ENCODE peak calls at places on chromosomes 1 and 21, in eight cellular contexts. R is GM06990, X is lower lobe of right lung, G is progenitor cell of endocrine pancreas, L is B cell, W is mammary epithelial cell, V is lung, Y is fibroblast of pulmonary artery. P is an unnamed sample.
A peak's percentile ranks its signal among the peaks of the same experiment; 100 is the strongest.

GRCh38 chr1:43444827-43445225 is 8.9 kb downstream of the HYI start:
- DNase-seq in G (no peak), R (no peak), X (no peak), V (no peak), L (no peak), Y (no peak), W (no peak), P (no peak)

GRCh38 chr1:25802915-25803314 is 2.9 kb downstream of the SELENON start:
- DNase-seq in G (no peak), W (no peak), R (no peak), Y (no peak), X (no peak), L (no peak), V (no peak), P (no peak)

GRCh38 chr1:85502171-85502570 is 37.2 kb upstream of the DDAH1 start:
- DNase-seq in V (no peak), X (no peak), R (no peak), W (no peak), L (no peak), Y (peak; percentile 83), G (no peak), P (no peak)

GRCh38 chr1:36208978-36209708 is 15.1 kb upstream of the THRAP3 start:
- DNase-seq in L (no peak), X (no peak), V (no peak), Y (peak; percentile 56), G (no peak), W (no peak), R (no peak), P (no peak)

GRCh38 chr1:215640429-215641148 is 73.5 kb downstream of the KCTD3 start:
- DNase-seq in L (no peak), W (no peak), R (no peak), X (no peak), Y (no peak), G (no peak), V (no peak), P (no peak)

GRCh38 chr21:37149411-37149810 is 76.4 kb downstream of the TTC3 start:
- DNase-seq in X (no peak), V (no peak), R (no peak), G (no peak), L (no peak), Y (peak; percentile 85), W (peak; percentile 14), P (no peak)

GRCh38 chr1:53693773-53694717 is 44.9 kb downstream of the GLIS1 start:
- DNase-seq in X (no peak), L (no peak), V (no peak), G (no peak), Y (peak; percentile 13), W (no peak), R (no peak), P (no peak)

GRCh38 chr1:147273409-147274307 is 31.2 kb downstream of the CHD1L start:
- DNase-seq in W (peak; percentile 79), L (peak; percentile 59), G (no peak), R (peak; percentile 18), X (no peak), Y (peak; percentile 88), V (no peak), P (peak; percentile 17)

GRCh38 chr1:186617860-186618780 is 62.1 kb downstream of the PTGS2 start:
- DNase-seq in V (peak; percentile 66), X (peak; percentile 73), R (peak; percentile 66), W (peak; percentile 79), G (no peak), L (peak; percentile 47), Y (peak; percentile 81), P (no peak)

GRCh38 chr1:86701731-86702130 is 2.6 kb upstream of the SH3GLB1 start:
- DNase-seq in Y (peak; percentile 15), R (no peak), X (no peak), V (no peak), G (no peak), W (no peak), L (no peak), P (no peak)

GRCh38 chr21:37565530-37566223 is 199.1 kb downstream of the DYRK1A start:
- DNase-seq in G (no peak), L (no peak), W (no peak), V (no peak), R (no peak), Y (no peak), X (no peak), P (no peak)

GRCh38 chr1:1550591-1551432 is 10.4 kb upstream of the TMEM240 start:
- DNase-seq in W (no peak), V (no peak), Y (peak; percentile 52), X (no peak), R (no peak), L (no peak), G (no peak), P (no peak)

GRCh38 chr1:6170116-6170741 is 9.9 kb downstream of the CHD5 start:
- DNase-seq in R (no peak), L (no peak), V (no peak), Y (no peak), X (no peak), G (no peak), W (no peak), P (no peak)

GRCh38 chr1:6170742-6171201 is 9.3 kb downstream of the CHD5 start:
- DNase-seq in V (no peak), W (no peak), L (no peak), G (no peak), R (no peak), Y (no peak), X (no peak), P (no peak)

GRCh38 chr1:6168947-6169586 is 11.1 kb downstream of the CHD5 start:
- DNase-seq in V (no peak), G (no peak), X (peak; percentile 30), L (no peak), W (no peak), Y (no peak), R (no peak), P (no peak)

GRCh38 chr1:6172549-6172948 is 7.6 kb downstream of the CHD5 start:
- DNase-seq in Y (no peak), G (no peak), W (no peak), R (no peak), L (no peak), V (no peak), X (no peak), P (no peak)

DNA sequence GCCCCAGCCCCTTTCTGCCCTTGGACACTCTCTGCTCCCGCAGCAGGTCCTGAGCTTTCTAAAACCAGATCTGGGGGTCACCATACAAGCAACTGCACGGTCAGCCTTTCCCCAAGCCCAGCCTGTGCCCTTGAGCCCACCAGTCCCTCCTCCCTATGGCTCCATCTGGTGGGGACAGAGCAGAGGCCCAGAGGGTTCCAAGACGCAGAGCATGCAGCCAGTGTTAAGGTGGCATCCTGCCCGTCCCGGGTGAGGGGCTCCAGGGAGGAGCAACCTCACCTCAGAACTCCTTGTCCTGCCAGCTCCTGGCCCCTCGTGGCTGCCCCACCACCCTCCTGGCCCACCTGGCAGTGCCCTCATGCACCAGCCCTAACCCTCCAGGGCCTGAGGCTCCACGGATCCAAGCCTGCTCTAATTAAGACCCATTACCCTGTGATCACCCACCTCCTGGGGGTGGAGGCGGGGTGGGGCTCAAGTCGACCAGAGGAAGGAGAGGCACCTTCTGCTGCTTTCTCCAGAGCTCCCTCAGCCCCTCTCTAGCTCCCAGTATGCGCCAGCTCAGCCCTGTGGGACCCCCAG is 8.5 kb downstream of the CHD5 start:
- DNase-seq in R (no peak), G (no peak), X (no peak), Y (no peak), L (no peak), V (no peak), W (no peak), P (peak; percentile 60)
- TF ChIP-seq CTCF in R (peak; percentile 21), G (peak; percentile 35), X (no peak), Y (peak; percentile 45), L (no peak), V (no peak), W (peak; percentile 22), P (no peak)

DNA sequence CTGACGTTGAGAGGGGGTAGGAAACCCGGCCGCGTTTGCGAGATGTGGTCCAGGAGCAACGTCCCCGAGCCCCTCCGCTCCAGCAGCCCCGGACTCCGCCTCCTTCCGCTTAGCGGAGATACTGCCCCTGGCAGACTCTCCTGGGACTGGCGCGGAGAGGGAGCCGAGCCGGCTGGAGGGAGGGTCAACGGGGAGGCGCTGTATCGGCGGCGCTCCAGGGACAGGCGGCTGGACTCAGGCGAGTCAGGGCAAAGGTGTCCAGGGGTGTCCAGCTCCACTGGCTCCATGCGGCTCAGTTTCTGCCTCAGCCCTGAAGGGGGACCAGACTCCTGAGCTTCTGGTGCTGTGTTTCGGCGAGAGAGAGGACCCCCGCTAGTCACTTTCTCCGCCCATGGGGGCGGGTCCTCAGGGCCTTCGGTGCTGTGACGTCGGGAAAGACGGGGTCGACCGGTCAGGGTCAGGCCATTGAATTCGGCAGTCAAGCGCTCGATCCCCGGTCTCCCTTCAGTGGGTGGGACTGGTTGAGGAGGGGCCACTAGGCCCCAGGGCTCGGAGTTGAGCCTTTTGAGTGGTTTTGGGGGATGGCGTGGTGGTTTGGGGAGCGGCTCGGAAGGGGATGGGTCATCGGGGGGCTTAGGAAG is 2.8 kb upstream of the LIX1L start:
- DNase-seq in V (peak; percentile 65), G (peak; percentile 57), W (peak; percentile 20), R (peak; percentile 59), L (peak; percentile 64), X (peak; percentile 83), Y (peak; percentile 66), P (peak; percentile 75)
- TF ChIP-seq CTCF in V (peak; percentile 1), G (peak; percentile 18), W (no peak), R (no peak), L (peak; percentile 12), X (peak; percentile 31), Y (no peak), P (no peak)

DNA sequence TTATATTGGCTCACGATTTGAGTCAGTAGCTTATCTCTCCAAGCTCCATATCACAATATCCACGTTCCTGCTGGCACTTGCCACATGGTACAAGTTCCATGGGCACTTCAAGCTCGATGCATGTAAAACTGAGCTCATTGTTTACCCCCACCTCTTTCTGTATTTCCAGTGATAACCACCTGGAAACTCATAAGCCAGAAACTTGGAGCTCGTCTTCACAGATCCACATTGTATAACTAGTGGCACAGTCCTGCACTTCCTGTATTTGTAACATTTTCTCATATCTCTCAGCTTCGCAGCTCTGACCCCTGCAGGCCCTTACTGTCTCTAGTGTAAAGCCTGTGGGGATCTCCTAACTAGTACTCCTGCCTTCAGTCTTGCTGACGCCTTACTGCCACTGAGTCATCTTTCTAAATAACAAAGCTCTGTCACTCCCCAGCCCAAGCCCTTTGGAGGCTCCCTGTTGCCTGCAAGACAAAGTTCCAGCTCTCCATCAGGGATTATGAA is 6.5 kb upstream of the C2CD4D start:
- DNase-seq in R (no peak), G (no peak), Y (peak; percentile 65), W (peak; percentile 62), X (no peak), L (no peak), V (no peak), P (no peak)
- TF ChIP-seq CTCF in R (no peak), G (no peak), Y (peak; percentile 20), W (no peak), X (no peak), L (no peak), V (no peak), P (no peak)

DNA sequence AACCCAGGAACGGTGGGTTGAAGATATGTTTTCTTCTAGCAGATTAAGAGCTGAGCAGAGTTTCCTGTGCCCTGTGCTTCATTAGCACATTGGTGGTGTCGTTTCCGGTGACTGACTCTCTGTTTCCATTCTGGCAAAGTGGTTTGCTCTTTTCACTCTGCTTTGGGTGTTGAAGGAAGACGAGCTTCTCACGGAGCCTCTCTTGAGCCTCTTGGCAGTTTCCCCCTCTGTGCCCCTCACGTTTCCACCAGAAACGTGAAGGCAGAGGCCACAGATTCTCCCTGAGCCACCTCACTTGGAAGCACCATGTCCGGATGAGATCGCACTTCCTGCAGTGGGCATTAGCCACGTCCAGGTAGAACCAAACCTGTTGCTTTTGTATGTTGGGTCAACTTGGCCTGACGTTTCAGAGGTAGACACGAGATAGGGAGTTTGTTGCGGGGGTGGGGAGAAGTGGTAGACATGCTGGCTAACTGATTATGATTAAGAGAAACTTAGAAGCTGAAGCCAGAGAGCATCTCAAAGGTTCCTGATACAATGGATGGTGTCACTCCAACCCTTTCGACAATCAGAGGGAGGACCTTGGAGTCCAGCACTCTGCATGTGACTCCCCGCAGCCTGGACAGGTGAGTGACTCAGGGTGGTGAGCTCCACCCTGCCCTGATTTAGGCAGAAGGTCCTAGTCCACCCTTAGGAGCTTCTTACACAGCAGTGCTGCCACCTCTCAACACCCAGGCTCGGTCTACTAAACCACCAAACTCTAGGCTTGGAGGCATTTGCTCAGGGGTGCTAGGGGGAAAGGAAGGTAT is at the start of gene LAX1:
- DNase-seq in L (peak; percentile 52), R (peak; percentile 76), W (no peak), X (no peak), V (no peak), Y (no peak), G (no peak), P (no peak)
- TF ChIP-seq CTCF in L (no peak), R (no peak), W (no peak), X (no peak), V (no peak), Y (no peak), G (no peak), P (no peak)